ENCODE peak calls at places on chromosomes 13 and 19, in six cellular contexts. U, C, I, F, T and E are unnamed samples. For H3K27me3 and H3K4me1, the result is how much of the 10 kb centered on the place peaks cover.

GRCh38 chr19:17741456-17741855 is 9.8 kb upstream of the FCHO1 start:
- DNase-seq in F (no peak), U (no peak), T (no peak), I (no peak), C (no peak), E (no peak)

GRCh38 chr19:52566588-52566987 is 3.5 kb upstream of the ZNF701 start:
- DNase-seq in T (no peak), C (peak), U (no peak), I (no peak), F (no peak), E (no peak)

GRCh38 chr13:79724348-79725103 is 243.6 kb downstream of the NDFIP2 start:
- DNase-seq in I (no peak), F (no peak), C (no peak), T (no peak), U (no peak), E (no peak)

GRCh38 chr13:95698047-95698749 is 21.3 kb downstream of the DNAJC3 start:
- DNase-seq in C (peak), T (no peak), U (no peak), I (no peak), F (no peak), E (no peak)

GRCh38 chr19:15995536-15995935 is 46.7 kb downstream of the OR10H4 start:
- DNase-seq in F (no peak), T (no peak), U (no peak), C (no peak), I (no peak), E (no peak)

GRCh38 chr13:96091164-96091931 is 1.4 kb downstream of the HS6ST3 start:
- DNase-seq in I (peak), U (no peak), T (no peak), F (peak), C (no peak), E (no peak)

GRCh38 chr13:20446900-20447299 is 78.8 kb downstream of the CRYL1 start:
- DNase-seq in I (no peak), C (no peak), U (no peak), T (no peak), F (no peak), E (no peak)

GRCh38 chr19:49428547-49429451 is 3.6 kb downstream of the GFY start:
- DNase-seq in C (no peak), T (no peak), U (no peak), F (no peak), I (no peak), E (no peak)

GRCh38 chr13:79988573-79988972 is 352.4 kb downstream of the SPRY2 start:
- DNase-seq in C (peak), U (no peak), T (no peak), F (no peak), I (no peak), E (no peak)

GRCh38 chr19:55703790-55704215 is 28.8 kb downstream of the EPN1 start:
- DNase-seq in U (peak), I (peak), F (no peak), T (peak), C (no peak), E (peak)

GRCh38 chr19:41889896-41890295 is 6.9 kb downstream of the ARHGEF1 start:
- DNase-seq in C (no peak), T (no peak), U (no peak), F (no peak), I (no peak), E (no peak)

GRCh38 chr13:78102121-78102677 is 183.6 kb upstream of the EDNRB start:
- DNase-seq in T (no peak), C (peak), I (no peak), F (peak), U (no peak), E (no peak)

DNA sequence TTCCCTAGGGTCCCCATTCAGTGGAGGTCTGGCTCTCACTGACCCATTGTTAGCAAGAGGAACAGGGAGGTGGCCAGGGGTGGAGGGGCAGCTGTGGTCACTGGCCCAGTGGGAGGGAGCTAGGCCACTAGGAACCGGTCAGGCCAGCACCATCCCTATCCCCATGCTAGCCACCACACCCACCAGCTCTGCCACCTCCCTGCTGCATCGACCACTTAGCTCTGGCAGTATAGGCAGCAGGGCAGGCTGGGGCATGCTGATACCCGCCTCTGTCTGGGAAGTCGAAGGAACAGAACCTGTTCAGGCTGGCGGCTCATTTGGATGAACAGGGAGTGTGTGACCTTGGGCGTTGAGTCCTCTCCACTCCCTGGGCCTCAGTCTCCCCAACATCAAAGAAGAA is 4.7 kb downstream of the PPP1R13L start:
- DNase-seq in T (no peak), I (no peak), U (no peak), C (no peak), F (no peak), E (no peak)
- H3K27me3 ChIP-seq in T (under half), I (under half), U (under half), C (under half), F (under half), E (under half)

GRCh38 chr19:3360494-3361383 is 5.6 kb upstream of the NFIC start:
- DNase-seq in C (no peak), U (peak), T (peak), I (peak), F (peak), E (peak)
- H3K4me1 ChIP-seq in C (under half), U (under half), T (under half), I (under half), F (under half), E (under half)

GRCh38 chr13:101875717-101876393 is 423.4 kb downstream of the ITGBL1 start:
- DNase-seq in U (no peak), T (no peak), C (peak), F (no peak), I (no peak), E (no peak)
- H3K4me3 ChIP-seq in U (no peak), T (no peak), C (no peak), F (no peak), I (no peak), E (no peak)

GRCh38 chr19:3369337-3370213 is 3.2 kb downstream of the NFIC start:
- DNase-seq in C (peak), T (no peak), I (no peak), U (no peak), F (no peak), E (no peak)
- H3K27me3 ChIP-seq in C (under half), T (under half), I (under half), U (under half), F (under half), E (under half)

GRCh38 chr19:5288347-5288739 is 52.3 kb downstream of the PTPRS start:
- DNase-seq in I (no peak), F (no peak), T (no peak), C (no peak), U (no peak), E (no peak)
- H3K4me1 ChIP-seq in I (under half), F (under half), T (under half), C (under half), U (under half), E (under half)

DNA sequence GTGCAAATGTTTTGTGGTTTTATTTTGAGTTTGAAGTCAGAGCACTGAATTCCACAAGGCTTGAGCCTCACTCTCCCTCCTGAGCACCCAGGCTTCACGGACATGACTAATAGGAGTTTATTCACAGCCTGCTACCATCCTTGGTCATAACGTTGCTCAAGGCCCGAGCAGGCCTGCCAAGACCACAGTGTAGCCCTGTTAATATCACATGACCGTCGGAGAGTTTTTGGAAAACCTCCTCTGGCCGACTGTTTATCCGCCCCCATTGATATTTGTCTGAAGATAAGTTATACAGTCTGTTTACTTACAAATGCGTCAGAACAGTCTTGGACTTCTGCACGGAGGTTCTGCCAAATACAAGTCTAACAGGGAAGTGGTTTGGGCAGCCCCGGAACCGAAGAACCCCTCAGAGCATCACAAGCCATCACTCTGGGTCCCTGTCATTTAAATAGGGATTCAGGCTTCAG is 89.9 kb downstream of the COL4A2 start:
- DNase-seq in F (peak), I (no peak), T (no peak), U (peak), C (peak), E (no peak)
- H3K4me3 ChIP-seq in F (no peak), I (no peak), T (no peak), U (no peak), C (no peak), E (no peak)

GRCh38 chr13:99085846-99086148 is 107.9 kb upstream of the DOCK9 start:
- DNase-seq in U (no peak), F (peak), I (no peak), C (no peak), T (no peak), E (no peak)

GRCh38 chr13:99086869-99087129 is 108.9 kb upstream of the DOCK9 start:
- DNase-seq in U (peak), T (peak), C (no peak), I (peak), F (no peak), E (no peak)

GRCh38 chr13:99087130-99087953 is 109.5 kb upstream of the DOCK9 start:
- DNase-seq in T (peak), C (peak), F (peak), I (peak), U (peak), E (peak)

GRCh38 chr13:99086149-99086868 is 108.4 kb upstream of the DOCK9 start:
- DNase-seq in C (peak), I (peak), U (peak), T (peak), F (peak), E (peak)

DNA sequence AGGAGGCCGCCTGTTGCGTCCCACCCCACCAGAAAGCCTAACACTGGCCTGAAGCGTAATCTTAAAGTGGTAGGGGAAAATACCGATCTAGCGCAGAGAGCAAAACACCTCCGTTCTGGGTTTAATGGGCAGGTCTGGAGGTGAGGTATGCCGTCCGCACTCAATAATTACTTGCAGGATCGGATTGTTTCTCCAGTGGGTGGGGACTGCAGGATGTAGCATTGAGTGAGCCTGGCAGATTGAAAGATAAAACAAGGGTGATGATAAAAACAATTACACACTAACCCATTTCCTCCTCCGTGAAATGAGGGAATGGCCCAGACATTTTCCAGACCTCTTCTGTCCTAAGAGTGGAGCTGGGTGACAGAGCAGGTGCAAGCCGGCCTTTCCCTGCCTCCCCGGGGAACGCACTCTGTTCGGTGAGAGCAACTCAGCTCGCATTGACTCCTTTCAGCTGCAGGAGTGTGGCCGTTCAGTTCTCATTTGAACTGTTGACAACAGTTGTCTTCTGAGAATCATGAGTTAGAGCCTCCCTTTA is 110.2 kb upstream of the DOCK9 start:
- DNase-seq in T (peak), U (no peak), I (peak), F (peak), C (no peak), E (no peak)
- H3K27me3 ChIP-seq in T (under half), U (under half), I (half or more), F (under half), C (under half), E (under half)

GRCh38 chr19:13844130-13844631 is 32.8 kb upstream of the NANOS3 start:
- DNase-seq in C (no peak), F (no peak), I (no peak), T (peak), U (no peak), E (no peak)
- H3K4me1 ChIP-seq in C (under half), F (half or more), I (under half), T (half or more), U (under half), E (half or more)

DNA sequence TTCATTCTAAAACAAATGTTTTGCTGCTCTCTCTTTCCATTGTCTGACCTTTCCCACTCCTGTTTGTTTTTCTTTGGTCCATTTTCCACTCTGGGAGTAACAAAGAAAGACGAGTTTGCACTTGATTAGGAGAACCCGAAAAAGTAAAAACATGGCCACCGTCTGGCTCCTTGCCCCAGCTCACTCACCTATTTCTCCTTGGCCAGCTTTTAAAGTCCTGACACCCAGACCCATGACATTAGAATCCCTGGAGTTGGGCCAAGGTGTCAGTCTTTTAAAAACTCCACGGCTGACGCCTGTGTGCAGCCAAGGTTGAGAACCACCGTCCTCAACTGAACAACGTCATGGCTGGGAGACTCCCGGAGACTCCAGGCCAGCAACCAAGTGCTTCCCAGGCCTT is 63.6 kb upstream of the FLT1 start:
- DNase-seq in T (no peak), F (peak), I (no peak), U (no peak), C (no peak), E (no peak)
- H3K4me3 ChIP-seq in T (no peak), F (no peak), I (no peak), U (no peak), C (no peak), E (no peak)